ENCODE peak calls at places on chromosomes 1 and 21, in six cellular contexts. One of them, this sample, is unnamed.

GRCh38 chr1:160860840-160861505 is 1.7 kb downstream of the CD244 start:
- DNase-seq in Ammon's horn: no peak
- DNase-seq in heart right ventricle: no peak
- DNase-seq in NCI-H2081: no peak
- DNase-seq in NCI-H1105 treated with DMSO at 0.1 percent for 48 hours: no peak
- DNase-seq in stimulated activated naive CD4-positive, alpha-beta T cell: no peak
- DNase-seq in this sample: no peak

GRCh38 chr1:199273837-199274379 is 635.1 kb downstream of the PTPRC start:
- DNase-seq in Ammon's horn: no peak
- DNase-seq in heart right ventricle: no peak
- DNase-seq in NCI-H2081: peak
- DNase-seq in NCI-H1105 treated with DMSO at 0.1 percent for 48 hours: peak
- DNase-seq in stimulated activated naive CD4-positive, alpha-beta T cell: no peak
- DNase-seq in this sample: no peak

GRCh38 chr1:47181095-47181954 is 8.5 kb downstream of the PDZK1IP1 start:
- DNase-seq in Ammon's horn: no peak
- DNase-seq in heart right ventricle: no peak
- DNase-seq in NCI-H2081: no peak
- DNase-seq in NCI-H1105 treated with DMSO at 0.1 percent for 48 hours: no peak
- DNase-seq in stimulated activated naive CD4-positive, alpha-beta T cell: no peak
- DNase-seq in this sample: no peak

GRCh38 chr1:208216062-208216461 is 28.1 kb downstream of the PLXNA2 start:
- DNase-seq in Ammon's horn: no peak
- DNase-seq in heart right ventricle: no peak
- DNase-seq in NCI-H2081: no peak
- DNase-seq in NCI-H1105 treated with DMSO at 0.1 percent for 48 hours: no peak
- DNase-seq in stimulated activated naive CD4-positive, alpha-beta T cell: no peak
- DNase-seq in this sample: no peak

GRCh38 chr1:3453203-3453761 is 1.2 kb upstream of the ARHGEF16 start:
- DNase-seq in Ammon's horn: peak
- DNase-seq in heart right ventricle: peak
- DNase-seq in NCI-H2081: peak
- DNase-seq in NCI-H1105 treated with DMSO at 0.1 percent for 48 hours: peak
- DNase-seq in stimulated activated naive CD4-positive, alpha-beta T cell: peak
- DNase-seq in this sample: peak

GRCh38 chr1:236140705-236141446 is 1.5 kb upstream of the GPR137B start:
- DNase-seq in Ammon's horn: no peak
- DNase-seq in heart right ventricle: no peak
- DNase-seq in NCI-H2081: no peak
- DNase-seq in NCI-H1105 treated with DMSO at 0.1 percent for 48 hours: peak
- DNase-seq in stimulated activated naive CD4-positive, alpha-beta T cell: no peak
- DNase-seq in this sample: peak

GRCh38 chr21:45380566-45380965 is 24.4 kb upstream of the COL18A1 start:
- DNase-seq in Ammon's horn: no peak
- DNase-seq in heart right ventricle: no peak
- DNase-seq in NCI-H2081: no peak
- DNase-seq in NCI-H1105 treated with DMSO at 0.1 percent for 48 hours: no peak
- DNase-seq in stimulated activated naive CD4-positive, alpha-beta T cell: no peak
- DNase-seq in this sample: no peak

GRCh38 chr21:43819511-43820405 is 30.4 kb downstream of the RRP1 start:
- DNase-seq in Ammon's horn: no peak
- DNase-seq in heart right ventricle: no peak
- DNase-seq in NCI-H2081: no peak
- DNase-seq in NCI-H1105 treated with DMSO at 0.1 percent for 48 hours: no peak
- DNase-seq in stimulated activated naive CD4-positive, alpha-beta T cell: no peak
- DNase-seq in this sample: no peak

GRCh38 chr21:28371713-28372112 is 621.0 kb downstream of the LTN1 start:
- DNase-seq in Ammon's horn: no peak
- DNase-seq in heart right ventricle: no peak
- DNase-seq in NCI-H2081: no peak
- DNase-seq in NCI-H1105 treated with DMSO at 0.1 percent for 48 hours: no peak
- DNase-seq in stimulated activated naive CD4-positive, alpha-beta T cell: no peak
- DNase-seq in this sample: no peak